ENCODE peak calls at places on chromosome 3, in five cellular contexts. N, L, U, R and A are unnamed samples.

GRCh38 chr3:140552403-140552802 is 125.5 kb upstream of the TRIM42 start:
- DNase-seq in N (no peak), L (no peak), U (no peak), R (no peak), A (no peak)

GRCh38 chr3:120274739-120275167 is 10.3 kb downstream of the GPR156 start:
- DNase-seq in N (peak; percentile 80), L (no peak), U (no peak), R (no peak), A (no peak)

GRCh38 chr3:166527325-166527724 is 690.1 kb upstream of the BCHE start:
- DNase-seq in N (no peak), L (no peak), U (no peak), R (no peak), A (no peak)

GRCh38 chr3:137970914-137971831 is 38.8 kb upstream of the CLDN18 start:
- DNase-seq in N (peak; percentile 43), L (no peak), U (peak; percentile 72), R (peak; percentile 54), A (peak; percentile 65)

GRCh38 chr3:127019449-127019848 is 36.5 kb downstream of the PLXNA1 start:
- DNase-seq in N (no peak), L (no peak), U (no peak), R (no peak), A (no peak)

GRCh38 chr3:110815008-110815583 is 256.5 kb upstream of the NECTIN3 start:
- DNase-seq in N (no peak), L (no peak), U (peak; percentile 1), R (no peak), A (no peak)

GRCh38 chr3:65951836-65952505 is 86.7 kb downstream of the MAGI1 start:
- DNase-seq in N (peak; percentile 74), L (no peak), U (no peak), R (no peak), A (no peak)

GRCh38 chr3:192901435-192901834 is 16.2 kb downstream of the MB21D2 start:
- DNase-seq in N (no peak), L (no peak), U (no peak), R (no peak), A (no peak)

GRCh38 chr3:39396690-39397089 is 9.8 kb upstream of the RPSA start:
- DNase-seq in N (no peak), L (no peak), U (no peak), R (no peak), A (no peak)

GRCh38 chr3:71955549-71956373 is 170.8 kb upstream of the PROK2 start:
- DNase-seq in N (peak; percentile 34), L (peak; percentile 61), U (peak; percentile 77), R (peak; percentile 42), A (no peak)
- TF ChIP-seq POLR2AphosphoS5 in N (no peak), L (no peak), U (no peak), R (no peak), A (no peak)

DNA sequence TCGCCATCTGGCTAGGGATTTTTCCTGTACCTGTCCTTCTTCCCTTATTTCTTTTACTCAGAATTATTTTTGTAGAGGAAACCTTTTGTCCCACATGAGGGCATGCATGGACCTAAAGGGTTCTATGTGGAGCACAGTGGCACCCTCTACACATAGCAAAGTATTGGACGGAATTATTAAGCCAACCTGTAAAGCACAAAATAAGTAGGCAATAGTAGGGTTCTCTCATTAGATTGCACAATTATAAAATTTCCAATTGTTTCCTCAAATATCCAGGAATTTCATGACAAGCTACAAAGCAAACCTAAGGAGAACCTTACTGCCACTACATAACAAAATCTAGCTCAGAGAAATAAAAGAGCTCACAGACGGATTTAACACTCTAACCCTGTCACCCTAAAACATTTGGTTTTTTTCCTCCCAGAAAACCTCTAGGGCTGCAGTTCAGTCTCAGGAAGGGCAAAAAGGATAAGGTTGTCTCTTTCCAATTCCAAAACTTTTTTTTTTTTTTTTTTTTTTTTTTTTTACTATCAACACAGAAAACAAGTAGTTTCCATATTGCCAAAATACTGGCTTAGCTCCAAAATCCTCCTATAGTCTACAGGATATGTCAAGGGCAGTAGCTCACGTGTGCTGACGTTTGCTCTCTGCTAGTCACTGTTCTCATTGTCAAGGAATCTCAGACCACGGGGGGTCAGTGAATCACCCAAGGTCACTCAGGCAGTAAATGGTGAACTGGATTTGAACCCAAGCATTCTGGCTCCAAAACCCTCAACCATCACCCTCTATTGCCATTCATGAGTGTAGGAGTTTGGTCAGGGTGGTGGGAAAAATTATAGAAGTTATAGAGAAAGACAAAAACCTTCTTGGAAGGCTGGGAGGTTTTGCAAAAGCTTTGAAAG is 52.3 kb downstream of the NCEH1 start:
- DNase-seq in N (peak; percentile 94), L (no peak), U (no peak), R (no peak), A (no peak)
- TF ChIP-seq REST in N (no peak), L (no peak), U (peak; percentile 70), R (no peak), A (no peak)

GRCh38 chr3:158712443-158712842 is 19.8 kb downstream of the RARRES1 start:
- DNase-seq in N (no peak), L (no peak), U (no peak), R (no peak), A (no peak)

GRCh38 chr3:158722108-158722507 is 10.1 kb downstream of the RARRES1 start:
- DNase-seq in N (no peak), L (no peak), U (no peak), R (no peak), A (no peak)

GRCh38 chr3:158713094-158713499 is 19.2 kb downstream of the RARRES1 start:
- DNase-seq in N (no peak), L (no peak), U (no peak), R (no peak), A (no peak)

GRCh38 chr3:158718490-158719170 is 13.6 kb downstream of the RARRES1 start:
- DNase-seq in N (no peak), L (no peak), U (no peak), R (no peak), A (no peak)

GRCh38 chr3:158717576-158717975 is 14.7 kb downstream of the RARRES1 start:
- DNase-seq in N (no peak), L (no peak), U (no peak), R (no peak), A (no peak)
- TF ChIP-seq GABPA in N (no peak), L (no peak), U (no peak), R (no peak), A (no peak)

DNA sequence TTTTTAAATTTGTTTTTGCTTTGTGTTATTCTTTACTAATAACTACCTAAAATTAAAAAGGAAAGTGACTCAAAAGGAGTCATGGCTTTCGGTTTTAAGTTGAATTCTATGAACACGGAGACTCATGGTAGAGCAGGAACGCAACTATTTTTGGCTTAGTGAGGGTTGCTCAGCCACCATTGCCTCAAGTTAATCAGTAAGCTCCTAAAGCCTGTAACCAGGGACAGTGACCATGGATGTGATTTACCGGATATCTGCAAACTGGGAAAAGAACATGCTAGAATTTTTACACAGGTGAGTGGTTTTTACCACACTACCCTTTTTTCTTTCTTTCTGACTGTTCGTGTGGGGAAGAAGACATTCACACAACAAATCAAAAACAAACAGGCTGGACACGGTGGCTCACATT is 11.8 kb downstream of the SLC12A8 start:
- DNase-seq in N (peak; percentile 32), L (peak; percentile 85), U (no peak), R (no peak), A (no peak)
- TF ChIP-seq POLR2AphosphoS5 in N (no peak), L (no peak), U (no peak), R (no peak), A (no peak)

GRCh38 chr3:72446406-72447058 is 401.7 kb downstream of the SHQ1 start:
- DNase-seq in N (no peak), L (no peak), U (no peak), R (no peak), A (no peak)
- TF ChIP-seq REST in N (no peak), L (no peak), U (no peak), R (no peak), A (no peak)

GRCh38 chr3:64111872-64112271 is 88.6 kb upstream of the PSMD6 start:
- DNase-seq in N (no peak), L (no peak), U (no peak), R (no peak), A (no peak)
- TF ChIP-seq GABPA in N (no peak), L (no peak), U (no peak), R (no peak), A (no peak)

GRCh38 chr3:52789746-52790040 is 4.9 kb upstream of the ITIH3 start:
- DNase-seq in N (no peak), L (no peak), U (no peak), R (no peak), A (no peak)

GRCh38 chr3:52788890-52789745 is 5.5 kb upstream of the ITIH3 start:
- DNase-seq in N (no peak), L (no peak), U (no peak), R (no peak), A (no peak)

GRCh38 chr3:52787246-52787645 is 7.3 kb upstream of the ITIH3 start:
- DNase-seq in N (no peak), L (no peak), U (no peak), R (no peak), A (no peak)

GRCh38 chr3:52786330-52787215 is 8.0 kb upstream of the ITIH3 start:
- DNase-seq in N (no peak), L (no peak), U (no peak), R (no peak), A (no peak)

GRCh38 chr3:52787672-52788625 is 6.6 kb upstream of the ITIH3 start:
- DNase-seq in N (peak; percentile 23), L (no peak), U (no peak), R (no peak), A (no peak)
- TF ChIP-seq POLR2AphosphoS5 in N (peak; percentile 51), L (no peak), U (no peak), R (no peak), A (no peak)

GRCh38 chr3:113211370-113212154 is at the start of gene BOC:
- DNase-seq in N (no peak), L (no peak), U (peak; percentile 76), R (no peak), A (no peak)
- TF ChIP-seq REST in N (no peak), L (no peak), U (peak; percentile 7), R (no peak), A (no peak)